ENCODE peak calls at places on chromosome 2, in ten cellular contexts. H is sigmoid colon; W is mesothelial cell of epicardium; L is lower lobe of right lung; K is iPS DF 19.7; U is stimulated activated CD4-positive, alpha-beta T cell treated with anti-CD3 and anti-CD28 coated beads, TNF-alpha, amount 100 ng/mL, for 48 hours; N is activated T-cell treated with anti-CD3 and anti-CD28 coated beads for 1 hour; J is psoas muscle; X is fibroblast of mammary gland; Q is WTC11. D is an unnamed sample.

GRCh38 chr2:177669625-177670330 is 277.2 kb downstream of the AGPS start:
- DNase-seq in H (no peak), W (no peak), L (no peak), K (no peak), U (no peak), N (no peak), J (no peak), X (no peak), Q (no peak), D (no peak)

GRCh38 chr2:137165968-137166367 is 400.6 kb downstream of the THSD7B start:
- DNase-seq in H (no peak), W (no peak), L (no peak), K (no peak), U (no peak), N (no peak), J (no peak), X (no peak), Q (no peak), D (no peak)

GRCh38 chr2:240111253-240111652 is 24.9 kb downstream of the COPS9 start:
- DNase-seq in H (no peak), W (no peak), L (no peak), K (no peak), U (no peak), N (no peak), J (no peak), X (peak; percentile 18), Q (no peak), D (peak; percentile 63)

GRCh38 chr2:66446178-66446860 is 11.4 kb downstream of the MEIS1 start:
- DNase-seq in H (peak; percentile 84), W (no peak), L (peak; percentile 47), K (no peak), U (no peak), N (no peak), J (peak; percentile 72), X (peak; percentile 76), Q (peak; percentile 50), D (peak; percentile 84)

GRCh38 chr2:3432067-3432466 is 52.6 kb downstream of the TRAPPC12 start:
- DNase-seq in H (no peak), W (no peak), L (no peak), K (no peak), U (no peak), N (no peak), J (no peak), X (no peak), Q (no peak), D (no peak)

GRCh38 chr2:95215018-95215612 is 7.8 kb downstream of the ZNF892 start:
- DNase-seq in H (no peak), W (no peak), L (no peak), K (no peak), U (no peak), N (no peak), J (no peak), X (no peak), Q (no peak), D (no peak)

GRCh38 chr2:19048593-19049264 is 309.7 kb downstream of the OSR1 start:
- DNase-seq in H (no peak), W (peak; percentile 54), L (peak; percentile 79), K (no peak), U (no peak), N (no peak), J (no peak), X (peak; percentile 45), Q (no peak), D (no peak)

GRCh38 chr2:231296401-231296800 is 98.0 kb downstream of the ARMC9 start:
- DNase-seq in H (no peak), W (no peak), L (no peak), K (no peak), U (no peak), N (no peak), J (no peak), X (no peak), Q (no peak), D (no peak)

GRCh38 chr2:134550566-134551164 is 168.1 kb downstream of the TMEM163 start:
- DNase-seq in H (no peak), W (no peak), L (no peak), K (no peak), U (no peak), N (no peak), J (no peak), X (no peak), Q (no peak), D (no peak)

GRCh38 chr2:150214626-150215025 is 272.8 kb downstream of the RND3 start:
- DNase-seq in H (no peak), W (no peak), L (no peak), K (no peak), U (no peak), N (no peak), J (no peak), X (no peak), Q (no peak), D (no peak)

GRCh38 chr2:155357172-155357571 is 658.7 kb downstream of the KCNJ3 start:
- DNase-seq in H (no peak), W (no peak), L (no peak), K (no peak), U (no peak), N (no peak), J (no peak), X (no peak), Q (no peak), D (no peak)

GRCh38 chr2:230893881-230894781 is 29.4 kb downstream of the ITM2C start:
- DNase-seq in H (peak; percentile 52), W (no peak), L (no peak), K (no peak), U (no peak), N (no peak), J (no peak), X (no peak), Q (peak; percentile 9), D (peak; percentile 74)

GRCh38 chr2:135473567-135473966 is 57.5 kb downstream of the ZRANB3 start:
- DNase-seq in H (no peak), W (no peak), L (no peak), K (no peak), U (no peak), N (peak; percentile 3), J (no peak), X (peak; percentile 17), Q (peak; percentile 21), D (no peak)